ENCODE peak calls at places on chromosomes 16 and 17, in ten cellular contexts. C is OCI-LY7; T is AG09319; A is T-cell; S is H54; G is NCI-H524; R is sciatic nerve; H is dermis microvascular lymphatic vessel endothelial cell; D is activated CD4-positive, alpha-beta T cell treated with anti-CD3 and anti-CD28 coated beads for 24 hours; X is effector CD4-positive, alpha-beta T cell. P is an unnamed sample.

GRCh38 chr16:69131167-69131748 is 1.1 kb downstream of the CHTF8 start:
- DNase-seq in R (no peak), T (no peak), C (peak), H (no peak), D (no peak), G (peak), S (no peak), X (peak), A (no peak), P (no peak)

GRCh38 chr17:6936370-6937028 is 59.4 kb upstream of the ALOX12 start:
- DNase-seq in S (no peak), A (no peak), G (no peak), R (no peak), D (no peak), C (no peak), X (no peak), H (peak), T (no peak), P (no peak)

GRCh38 chr16:58306327-58306726 is 11.5 kb upstream of the PRSS54 start:
- DNase-seq in D (peak), A (peak), R (no peak), G (no peak), X (peak), T (peak), C (peak), H (peak), S (no peak), P (no peak)

GRCh38 chr16:85622683-85623082 is 9.6 kb downstream of the GSE1 start:
- DNase-seq in G (no peak), A (no peak), D (no peak), R (no peak), T (no peak), H (no peak), X (no peak), S (no peak), C (no peak), P (no peak)

GRCh38 chr17:79340771-79341528 is 266.3 kb downstream of the ENGASE start:
- DNase-seq in X (no peak), H (no peak), G (no peak), R (no peak), A (no peak), T (peak), C (peak), S (no peak), D (no peak), P (no peak)

GRCh38 chr16:85028638-85029412 is 1.2 kb downstream of the KIAA0513 start:
- DNase-seq in H (peak), S (no peak), G (no peak), A (peak), R (no peak), C (no peak), D (peak), T (no peak), X (peak), P (no peak)

GRCh38 chr17:65173284-65173793 is 36.2 kb downstream of the RGS9 start:
- DNase-seq in T (no peak), S (no peak), R (no peak), G (no peak), C (peak), H (no peak), X (peak), A (peak), D (peak), P (no peak)

GRCh38 chr17:27657620-27658019 is 26.6 kb downstream of the LGALS9 start:
- DNase-seq in G (no peak), X (no peak), A (no peak), T (no peak), C (no peak), H (no peak), S (no peak), R (no peak), D (no peak), P (no peak)

GRCh38 chr17:18004345-18004744 is 31.7 kb downstream of the DRC3 start:
- DNase-seq in X (no peak), S (no peak), T (no peak), C (no peak), A (no peak), R (no peak), G (peak), D (no peak), H (no peak), P (no peak)

GRCh38 chr17:51079049-51079448 is 41.6 kb downstream of the SPAG9 start:
- DNase-seq in A (no peak), D (no peak), T (no peak), X (no peak), S (no peak), R (no peak), C (no peak), H (no peak), G (no peak), P (no peak)

GRCh38 chr17:44607836-44608690 is 48.2 kb upstream of the MEIOC start:
- DNase-seq in T (peak), G (no peak), H (no peak), C (no peak), D (no peak), A (no peak), S (no peak), R (no peak), X (no peak), P (peak)

GRCh38 chr17:37702605-37703004 is 42.3 kb downstream of the HNF1B start:
- DNase-seq in H (no peak), S (peak), X (no peak), G (no peak), R (no peak), D (no peak), C (no peak), T (peak), A (no peak), P (no peak)

GRCh38 chr16:53948734-53949430 is 244.9 kb downstream of the FTO start:
- DNase-seq in C (no peak), T (no peak), S (no peak), D (no peak), G (no peak), A (no peak), X (no peak), H (no peak), R (no peak), P (no peak)

GRCh38 chr17:17782425-17783120 is 54.2 kb downstream of the SREBF1 start:
- DNase-seq in D (no peak), S (no peak), R (no peak), G (peak), T (no peak), C (peak), A (no peak), X (no peak), H (no peak), P (peak)

GRCh38 chr17:34562387-34562786 is 17.0 kb upstream of the TMEM132E start:
- DNase-seq in T (no peak), C (peak), S (no peak), H (no peak), D (no peak), A (no peak), G (no peak), X (no peak), R (peak), P (no peak)

GRCh38 chr16:798666-799065 is 1.9 kb downstream of the GNG13 start:
- DNase-seq in S (no peak), A (no peak), G (no peak), C (no peak), R (no peak), H (no peak), X (no peak), D (no peak), T (no peak), P (no peak)

GRCh38 chr17:21278304-21279197 is 6.0 kb upstream of the MAP2K3 start:
- DNase-seq in T (no peak), A (peak), C (peak), G (no peak), S (no peak), X (peak), H (peak), R (no peak), D (no peak), P (no peak)

GRCh38 chr17:45430738-45431530 is 1.7 kb downstream of the ARHGAP27 start:
- DNase-seq in R (no peak), X (no peak), T (no peak), S (no peak), D (no peak), A (no peak), H (no peak), G (no peak), C (peak), P (peak)

GRCh38 chr17:40695874-40696472 is 7.6 kb downstream of the KRT24 start:
- DNase-seq in D (no peak), X (no peak), T (no peak), S (no peak), C (no peak), H (no peak), A (no peak), G (no peak), R (no peak), P (no peak)

GRCh38 chr17:77231076-77231871 is 90.5 kb downstream of the SEC14L1 start:
- DNase-seq in D (no peak), R (no peak), C (no peak), S (no peak), H (no peak), G (no peak), X (no peak), T (no peak), A (no peak), P (no peak)

GRCh38 chr16:84056933-84057332 is 14.3 kb upstream of the SLC38A8 start:
- DNase-seq in H (no peak), T (no peak), X (no peak), D (no peak), C (no peak), S (no peak), R (peak), A (no peak), G (no peak), P (no peak)

GRCh38 chr16:50509521-50510341 is 38.5 kb upstream of the NKD1 start:
- DNase-seq in C (peak), G (peak), A (peak), S (no peak), T (no peak), D (peak), R (no peak), X (peak), H (no peak), P (no peak)

GRCh38 chr17:72413077-72414031 is 292.5 kb downstream of the SOX9 start:
- DNase-seq in S (no peak), D (no peak), A (no peak), C (no peak), T (no peak), H (no peak), G (no peak), R (no peak), X (no peak), P (no peak)

GRCh38 chr16:86718118-86718517 is 139.8 kb downstream of the FOXL1 start:
- DNase-seq in C (no peak), R (no peak), D (no peak), S (peak), T (no peak), X (no peak), H (peak), A (no peak), G (no peak), P (no peak)

GRCh38 chr16:70341600-70341999 is 5.1 kb upstream of the DDX19A start:
- DNase-seq in G (no peak), T (no peak), A (no peak), D (no peak), R (no peak), S (no peak), H (no peak), X (no peak), C (peak), P (no peak)

GRCh38 chr17:57868007-57868774 is 18.3 kb upstream of the MRPS23 start:
- DNase-seq in S (peak), G (peak), X (no peak), T (peak), H (no peak), C (peak), D (no peak), R (peak), A (no peak), P (no peak)

GRCh38 chr16:551210-551609 is 9.0 kb upstream of the PRR35 start:
- DNase-seq in D (no peak), X (no peak), T (no peak), A (no peak), C (no peak), S (no peak), H (no peak), R (no peak), G (no peak), P (no peak)

GRCh38 chr17:27665549-27665948 is 34.6 kb downstream of the LGALS9 start:
- DNase-seq in C (no peak), A (no peak), D (no peak), S (no peak), H (no peak), G (no peak), T (no peak), R (no peak), X (no peak), P (no peak)

GRCh38 chr17:77651983-77652382 is 306.5 kb upstream of the TNRC6C start:
- DNase-seq in S (no peak), R (no peak), G (no peak), H (no peak), C (no peak), T (no peak), X (no peak), D (no peak), A (no peak), P (no peak)

GRCh38 chr17:40461036-40461721 is 17.9 kb downstream of the IGFBP4 start:
- DNase-seq in H (no peak), R (no peak), T (no peak), D (no peak), A (no peak), C (no peak), S (no peak), X (no peak), G (no peak), P (no peak)

GRCh38 chr16:89168381-89169189 is 3.0 kb upstream of the CDH15 start:
- DNase-seq in C (peak), G (no peak), X (no peak), R (no peak), H (no peak), A (no peak), D (no peak), T (no peak), S (no peak), P (no peak)

GRCh38 chr16:15607700-15608396 is 35.1 kb downstream of the MARF1 start:
- DNase-seq in A (no peak), D (no peak), R (no peak), T (no peak), H (no peak), S (no peak), C (no peak), G (no peak), X (no peak), P (no peak)

GRCh38 chr16:72958522-72959076 is 89.3 kb downstream of the ZFHX3 start:
- DNase-seq in X (no peak), H (no peak), R (peak), G (no peak), C (no peak), S (no peak), T (no peak), A (no peak), D (no peak), P (no peak)

GRCh38 chr16:67967956-67968439 is 439 bp downstream of the SLC12A4 start:
- DNase-seq in X (peak), G (no peak), C (peak), S (peak), R (peak), T (no peak), A (no peak), H (no peak), D (no peak), P (peak)

GRCh38 chr17:67194134-67194533 is 50.9 kb downstream of the HELZ start:
- DNase-seq in R (no peak), A (no peak), X (no peak), S (peak), C (no peak), H (no peak), G (no peak), D (no peak), T (no peak), P (no peak)

P was measured in progenitor cell of endocrine pancreas.